ENCODE peak calls at places on chromosomes 1 and 21, in ten cellular contexts. I, D, A, B, M, V, U, S, P and X are unnamed samples.

GRCh38 chr1:2981981-2982614 is 39.2 kb upstream of the ACTRT2 start:
- DNase-seq in I (peak), U (no peak), B (no peak), A (no peak), P (no peak), M (no peak), S (no peak), V (peak), D (no peak), X (peak)

GRCh38 chr1:14826172-14826636 is 227.7 kb downstream of the KAZN start:
- DNase-seq in S (no peak), V (no peak), A (peak), P (no peak), U (no peak), I (no peak), D (no peak), B (peak), M (no peak), X (no peak)

GRCh38 chr1:28671254-28671780 is 2.7 kb downstream of the GMEB1 start:
- DNase-seq in S (no peak), I (no peak), V (no peak), M (no peak), P (no peak), U (no peak), B (no peak), D (no peak), A (no peak), X (no peak)

GRCh38 chr1:32612189-32612881 is 38.0 kb downstream of the ZBTB8OS start:
- DNase-seq in S (peak), A (no peak), D (no peak), I (peak), U (peak), P (peak), V (peak), M (peak), B (peak), X (peak)

GRCh38 chr1:230130172-230130944 is 63.3 kb downstream of the GALNT2 start:
- DNase-seq in A (no peak), D (no peak), P (peak), S (no peak), B (no peak), V (no peak), U (no peak), I (no peak), M (no peak), X (no peak)

GRCh38 chr21:46078322-46078981 is 19.5 kb upstream of the COL6A2 start:
- DNase-seq in M (peak), V (peak), P (no peak), S (no peak), A (no peak), D (no peak), B (peak), I (peak), U (no peak), X (no peak)

GRCh38 chr1:222815367-222815765 is 527 bp downstream of the DISP1 start:
- DNase-seq in A (no peak), P (no peak), D (no peak), S (no peak), U (no peak), I (no peak), V (no peak), B (no peak), M (no peak), X (no peak)

GRCh38 chr1:48405400-48405799 is 66.6 kb downstream of the SPATA6 start:
- DNase-seq in V (no peak), M (no peak), S (no peak), A (no peak), B (peak), U (no peak), P (no peak), D (no peak), I (no peak), X (no peak)

GRCh38 chr1:86530211-86530610 is 16.7 kb upstream of the CLCA4 start:
- DNase-seq in D (no peak), B (no peak), S (no peak), A (no peak), V (no peak), I (no peak), M (no peak), U (no peak), P (no peak), X (no peak)

GRCh38 chr1:61910035-61910434 is 167.8 kb downstream of the PATJ start:
- DNase-seq in P (no peak), M (no peak), D (no peak), V (no peak), A (no peak), I (no peak), S (no peak), U (no peak), B (no peak), X (no peak)

GRCh38 chr21:41043008-41043407 is 125.0 kb upstream of the BACE2 start:
- DNase-seq in B (no peak), M (no peak), A (no peak), P (no peak), U (no peak), D (no peak), V (no peak), I (no peak), S (no peak), X (no peak)

GRCh38 chr1:1199961-1200875 is 6.2 kb downstream of the TNFRSF18 start:
- DNase-seq in S (no peak), I (no peak), B (no peak), M (peak), A (no peak), V (no peak), U (no peak), P (no peak), D (no peak), X (peak)

GRCh38 chr1:20786310-20787099 is 602 bp downstream of the HP1BP3 start:
- DNase-seq in P (peak), I (peak), U (peak), S (peak), B (peak), D (peak), V (peak), M (peak), A (peak), X (peak)

GRCh38 chr1:3169621-3170356 is 100.8 kb downstream of the PRDM16 start:
- DNase-seq in M (no peak), V (no peak), I (no peak), A (no peak), S (no peak), U (no peak), B (no peak), P (no peak), D (no peak), X (no peak)

GRCh38 chr1:112251766-112252506 is 144.1 kb upstream of the CTTNBP2NL start:
- DNase-seq in P (no peak), B (no peak), D (no peak), A (no peak), I (no peak), M (no peak), V (no peak), U (no peak), S (no peak), X (no peak)

GRCh38 chr1:66248257-66248656 is 285.7 kb upstream of the SGIP1 start:
- DNase-seq in A (no peak), D (no peak), S (no peak), B (no peak), U (no peak), M (no peak), I (no peak), V (no peak), P (no peak), X (no peak)

GRCh38 chr1:213982814-213983588 is 4.8 kb upstream of the PROX1 start:
- DNase-seq in S (peak), A (no peak), I (no peak), B (no peak), P (peak), M (peak), D (no peak), V (no peak), U (peak), X (peak)

GRCh38 chr1:112877741-112878140 is 78.3 kb downstream of the SLC16A1 start:
- DNase-seq in V (no peak), U (no peak), D (no peak), I (no peak), B (no peak), S (no peak), P (no peak), M (no peak), A (no peak), X (no peak)

GRCh38 chr1:6212193-6212959 is 6.5 kb downstream of the RNF207 start:
- DNase-seq in P (no peak), V (no peak), B (no peak), A (no peak), M (no peak), U (no peak), I (no peak), D (no peak), S (no peak), X (no peak)

GRCh38 chr1:235971571-235972315 is 93.1 kb downstream of the NID1 start:
- DNase-seq in A (peak), I (peak), S (peak), M (peak), P (peak), V (peak), B (peak), U (peak), D (peak), X (peak)

GRCh38 chr1:22263359-22263758 is 120.5 kb upstream of the WNT4 start:
- DNase-seq in I (no peak), D (no peak), P (no peak), A (no peak), M (no peak), B (no peak), S (no peak), V (no peak), U (no peak), X (no peak)

GRCh38 chr1:217563179-217563578 is 67.7 kb downstream of the GPATCH2 start:
- DNase-seq in P (no peak), I (no peak), S (no peak), M (no peak), D (no peak), U (no peak), V (no peak), A (no peak), B (no peak), X (no peak)

GRCh38 chr1:192788184-192788583 is 20.7 kb upstream of the RGS2 start:
- DNase-seq in S (no peak), M (no peak), U (peak), P (no peak), V (no peak), I (no peak), D (no peak), A (no peak), B (peak), X (no peak)

GRCh38 chr1:21742578-21742977 is 40.4 kb downstream of the USP48 start:
- DNase-seq in A (no peak), S (no peak), D (no peak), P (no peak), I (no peak), B (no peak), U (no peak), M (no peak), V (no peak), X (no peak)

GRCh38 chr1:44276006-44276405 is 62.7 kb downstream of the DMAP1 start:
- DNase-seq in M (no peak), U (no peak), S (no peak), I (no peak), V (no peak), B (peak), D (no peak), A (no peak), P (no peak), X (no peak)

GRCh38 chr1:3368711-3369436 is 85.6 kb upstream of the ARHGEF16 start:
- DNase-seq in I (no peak), U (no peak), D (no peak), V (no peak), B (peak), M (no peak), S (no peak), A (no peak), P (no peak), X (no peak)

GRCh38 chr1:27727126-27727525 is 1.4 kb downstream of the FAM76A start:
- DNase-seq in D (no peak), P (no peak), S (no peak), I (no peak), A (no peak), V (no peak), U (no peak), M (no peak), B (no peak), X (no peak)

GRCh38 chr1:202968895-202969295 is 1.8 kb upstream of the CYB5R1 start:
- DNase-seq in P (peak), I (no peak), S (peak), M (no peak), D (no peak), B (peak), A (peak), V (no peak), U (peak), X (peak)

GRCh38 chr1:193338194-193338593 is 151.8 kb upstream of the B3GALT2 start:
- DNase-seq in B (no peak), U (no peak), V (no peak), D (no peak), A (no peak), S (no peak), M (no peak), I (no peak), P (no peak), X (no peak)

GRCh38 chr1:226882187-226882586 is 11.8 kb downstream of the PSEN2 start:
- DNase-seq in V (no peak), D (no peak), S (no peak), P (no peak), M (no peak), I (no peak), U (no peak), A (no peak), B (no peak), X (no peak)

GRCh38 chr1:63904826-63905225 is 131.0 kb downstream of the ROR1 start:
- DNase-seq in P (no peak), I (no peak), S (no peak), B (no peak), V (no peak), M (no peak), D (no peak), A (no peak), U (no peak), X (no peak)

GRCh38 chr1:186474208-186474607 is 13.3 kb upstream of the PDC start:
- DNase-seq in A (no peak), I (no peak), S (no peak), D (no peak), B (no peak), U (no peak), V (no peak), M (no peak), P (no peak), X (no peak)

GRCh38 chr1:201714542-201715276 is 114.2 kb upstream of the IPO9 start:
- DNase-seq in A (peak), I (peak), S (no peak), V (peak), P (no peak), U (no peak), B (peak), M (peak), D (no peak), X (peak)